ENCODE peak calls at places on chromosomes 11 and 22, in four cellular contexts. P is dorsolateral prefrontal cortex; I is stimulated activated CD4-positive, alpha-beta T cell treated with anti-CD3 and anti-CD28 coated beads, TNF-alpha, amount 100 ng/mL, for 1 hour; C is astrocyte of the spinal cord. A is an unnamed sample.

GRCh38 chr11:35897019-35897418 is 46.8 kb upstream of the LDLRAD3 start:
- DNase-seq in I (no peak), P (no peak), C (no peak), A (no peak)

GRCh38 chr22:50169181-50169759 is 1.3 kb upstream of the PANX2 start:
- DNase-seq in P (no peak), C (no peak), I (no peak), A (no peak)

GRCh38 chr22:44449061-44449682 is 48.9 kb downstream of the RTL6 start:
- DNase-seq in C (peak; percentile 86), I (no peak), P (no peak), A (no peak)

GRCh38 chr11:106668147-106668546 is 350.1 kb downstream of the GUCY1A2 start:
- DNase-seq in C (peak; percentile 75), P (no peak), I (no peak), A (no peak)

GRCh38 chr11:11468919-11469318 is 115.9 kb upstream of the CSNK2A3 start:
- DNase-seq in I (no peak), P (no peak), C (peak; percentile 11), A (no peak)

GRCh38 chr11:131858495-131858894 is 488.1 kb downstream of the NTM start:
- DNase-seq in C (no peak), P (no peak), I (no peak), A (no peak)

GRCh38 chr11:35214792-35215193 is 75.8 kb downstream of the CD44 start:
- DNase-seq in P (no peak), I (no peak), C (peak; percentile 99), A (no peak)

GRCh38 chr11:122038543-122038942 is 77.5 kb downstream of the BLID start:
- DNase-seq in I (no peak), C (peak; percentile 67), P (no peak), A (no peak)

GRCh38 chr11:64094463-64095223 is 58.9 kb downstream of the FLRT1 start:
- DNase-seq in I (no peak), P (no peak), C (peak; percentile 78), A (peak; percentile 47)

GRCh38 chr11:109423860-109424190 is 1.8 kb downstream of the C11orf87 start:
- DNase-seq in C (no peak), P (no peak), I (no peak), A (no peak)

GRCh38 chr11:117072517-117073218 is 25.6 kb downstream of the SIK3 start:
- DNase-seq in I (no peak), P (no peak), C (peak; percentile 92), A (no peak)

GRCh38 chr11:85749884-85750283 is 61.1 kb downstream of the SYTL2 start:
- DNase-seq in P (no peak), I (no peak), C (no peak), A (no peak)

A was measured in caudate nucleus.